ENCODE peak calls at places on chromosomes 5 and 9, in six cellular contexts. L is WERI-Rb-1; G is transverse colon; I is CD8-positive, alpha-beta memory T cell; R is right cardiac atrium; W is spleen. H is an unnamed sample.

GRCh38 chr5:177362102-177362868 is 4.6 kb downstream of the RGS14 start:
- DNase-seq in G (no peak), W (no peak), I (no peak), L (no peak), R (no peak), H (peak)

GRCh38 chr5:106303911-106304310 is 1366.8 kb downstream of the EFNA5 start:
- DNase-seq in G (no peak), I (no peak), W (no peak), L (no peak), R (no peak), H (no peak)

GRCh38 chr9:127090341-127090985 is 32.0 kb downstream of the ANGPTL2 start:
- DNase-seq in G (no peak), W (no peak), R (no peak), I (no peak), L (no peak), H (no peak)

GRCh38 chr9:34957492-34958410 is at the start of gene PHF24:
- DNase-seq in G (no peak), I (no peak), W (peak), L (peak), R (no peak), H (peak)

GRCh38 chr9:38026021-38026809 is 42.8 kb downstream of the SHB start:
- DNase-seq in R (peak), L (no peak), W (no peak), G (no peak), I (no peak), H (peak)

GRCh38 chr9:72315510-72316287 is 49.3 kb downstream of the ZFAND5 start:
- DNase-seq in I (no peak), G (peak), R (no peak), L (peak), W (no peak), H (peak)

GRCh38 chr9:83981126-83981871 is 694 bp downstream of the RMI1 start:
- DNase-seq in R (no peak), L (peak), W (no peak), G (peak), I (no peak), H (peak)

GRCh38 chr5:131795879-131796792 is 681 bp downstream of the FNIP1 start:
- DNase-seq in R (peak), G (peak), I (peak), L (peak), W (peak), H (peak)

GRCh38 chr5:75566710-75567309 is 44.4 kb upstream of the ANKDD1B start:
- DNase-seq in I (no peak), W (no peak), R (no peak), G (no peak), L (no peak), H (no peak)

GRCh38 chr9:91341258-91341746 is 20.4 kb downstream of the AUH start:
- DNase-seq in G (no peak), R (no peak), W (no peak), L (no peak), I (no peak), H (no peak)

GRCh38 chr9:18847576-18848275 is 185.3 kb downstream of the SAXO1 start:
- DNase-seq in W (no peak), I (no peak), R (no peak), L (no peak), G (no peak), H (no peak)

DNA sequence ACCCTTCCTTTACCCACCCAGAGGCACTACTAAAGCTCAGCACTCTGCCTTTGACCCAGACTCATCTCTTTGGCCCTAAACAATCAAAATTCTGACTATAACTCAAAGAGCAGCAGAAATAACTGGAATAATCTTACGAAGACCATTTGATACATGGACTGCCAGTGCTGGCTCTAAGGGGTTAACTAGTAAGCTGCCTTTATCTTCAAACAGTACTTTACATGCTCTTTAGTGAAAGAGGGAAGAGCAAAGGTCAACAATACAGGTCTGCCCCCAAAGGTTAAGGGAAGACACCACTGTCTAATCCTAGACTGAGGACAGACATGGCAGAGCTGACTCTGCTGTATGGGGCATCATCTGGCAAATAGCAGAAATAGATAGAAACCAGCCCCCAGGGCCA is 45.8 kb downstream of the NRG2 start:
- DNase-seq in G (no peak), W (no peak), L (no peak), I (no peak), R (no peak), H (no peak)
- H3K4me3 ChIP-seq in G (no peak), W (no peak), L (no peak), I (no peak), R (no peak), H (no peak)

DNA sequence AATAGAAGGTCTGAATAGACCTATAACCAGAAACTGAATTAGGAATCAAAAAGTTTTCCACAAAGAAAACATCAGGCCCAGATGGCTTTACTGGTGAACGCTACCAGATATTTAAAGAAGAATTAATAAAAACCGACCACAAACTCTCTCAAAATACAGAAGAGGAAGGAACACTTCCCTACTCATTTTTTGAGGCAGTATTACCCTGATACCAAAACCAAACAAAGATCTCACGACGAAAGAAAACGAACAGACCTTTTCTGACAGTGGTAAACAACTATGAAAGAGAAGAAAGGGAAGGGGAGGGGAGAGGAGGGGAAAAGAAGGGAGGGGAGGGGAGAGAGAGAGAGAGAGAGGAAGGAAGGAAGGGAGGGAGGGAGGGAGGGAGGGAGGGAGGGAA is 13.5 kb downstream of the B4GALT1 start:
- DNase-seq in I (no peak), R (no peak), L (no peak), G (no peak), W (no peak), H (no peak)
- H3K27ac ChIP-seq in I (no peak), R (no peak), L (no peak), G (peak), W (peak), H (no peak)

GRCh38 chr5:148381906-148382305 is 1.9 kb upstream of the FBXO38 start:
- DNase-seq in W (no peak), G (no peak), L (no peak), I (no peak), R (no peak), H (no peak)
- H3K4me3 ChIP-seq in W (no peak), G (no peak), L (no peak), I (no peak), R (no peak), H (no peak)

DNA sequence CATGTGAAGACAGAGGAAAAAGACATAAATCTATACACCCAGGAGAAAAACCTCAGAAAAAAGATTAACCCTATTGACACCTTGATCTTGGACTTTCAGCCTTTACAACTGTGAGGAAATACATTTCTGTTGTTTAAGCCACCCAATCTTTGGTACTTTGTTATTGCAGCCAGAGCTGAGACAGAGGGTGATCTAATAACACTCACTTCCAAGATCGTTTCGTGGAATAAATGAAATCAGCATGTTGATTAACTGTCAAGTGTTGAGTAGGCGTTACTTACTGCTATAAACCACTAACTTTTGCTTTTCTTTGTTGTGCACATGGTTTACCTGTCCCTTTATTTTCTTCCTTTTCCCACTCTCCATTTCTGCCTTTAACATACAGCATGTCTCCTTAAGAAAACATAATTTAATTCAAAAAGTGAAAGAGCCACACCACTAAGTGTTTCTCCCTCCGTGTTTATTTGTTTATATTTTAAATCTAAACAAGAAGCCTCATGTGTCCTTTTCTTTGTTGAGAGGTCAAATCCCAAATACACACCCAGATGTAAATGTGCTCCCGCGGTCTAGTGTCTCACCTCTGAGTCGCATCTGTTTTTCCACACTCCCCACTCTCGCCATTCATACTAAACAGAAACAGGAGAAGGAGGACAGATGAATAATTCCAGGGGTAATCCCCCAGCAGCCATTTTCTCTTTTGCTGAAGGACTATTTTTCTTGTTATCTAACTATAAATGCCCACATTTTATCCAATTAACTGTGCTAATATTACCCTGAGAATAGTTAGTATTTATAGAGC is 361.4 kb upstream of the RIOK2 start:
- DNase-seq in I (no peak), L (no peak), G (no peak), R (no peak), W (no peak), H (peak)
- H3K27ac ChIP-seq in I (no peak), L (no peak), G (no peak), R (no peak), W (no peak), H (no peak)

GRCh38 chr5:175443514-175444059 is 395 bp downstream of the DRD1 start:
- DNase-seq in W (no peak), G (no peak), L (no peak), I (no peak), R (no peak), H (peak)
- H3K4me3 ChIP-seq in W (peak), G (peak), L (no peak), I (no peak), R (no peak), H (peak)

GRCh38 chr9:90331826-90332575 is 310.6 kb downstream of the DIRAS2 start:
- DNase-seq in W (no peak), R (no peak), L (no peak), I (no peak), G (no peak), H (no peak)
- H3K27ac ChIP-seq in W (no peak), R (no peak), L (no peak), I (no peak), G (no peak), H (no peak)

GRCh38 chr5:89313804-89314588 is 431.0 kb upstream of the MEF2C start:
- DNase-seq in I (no peak), G (peak), W (no peak), L (no peak), R (no peak), H (no peak)
- H3K4me3 ChIP-seq in I (no peak), G (no peak), W (no peak), L (no peak), R (no peak), H (no peak)